ENCODE peak calls at places on chromosomes 2 and 18, in ten cellular contexts. D, H, A, P, C, M, J, I, Y and N are unnamed samples.

GRCh38 chr2:104871566-104872033 is 17.7 kb downstream of the POU3F3 start:
- DNase-seq in I (no peak), Y (no peak), J (no peak), C (no peak), D (no peak), M (no peak), H (no peak), P (no peak), A (no peak), N (no peak)

GRCh38 chr2:15069149-15069548 is 436.6 kb downstream of the LRATD1 start:
- DNase-seq in C (no peak), M (no peak), Y (no peak), J (no peak), A (no peak), P (no peak), D (no peak), H (no peak), I (no peak), N (no peak)

GRCh38 chr2:99816908-99817307 is 325.5 kb downstream of the AFF3 start:
- DNase-seq in M (no peak), C (no peak), H (no peak), P (no peak), D (no peak), A (no peak), Y (no peak), I (no peak), J (no peak), N (no peak)

GRCh38 chr2:239275037-239275685 is 125.7 kb downstream of the HDAC4 start:
- DNase-seq in J (peak), I (no peak), D (peak), P (no peak), M (no peak), C (peak), Y (peak), A (peak), H (peak), N (peak)

GRCh38 chr2:69375494-69376353 is 11.3 kb downstream of the GFPT1 start:
- DNase-seq in P (no peak), I (peak), A (no peak), C (no peak), M (peak), H (peak), D (no peak), Y (no peak), J (peak), N (peak)

GRCh38 chr2:237500681-237501424 is 13.8 kb downstream of the MLPH start:
- DNase-seq in C (no peak), Y (no peak), P (no peak), H (no peak), J (no peak), I (no peak), M (no peak), D (no peak), A (peak), N (no peak)

GRCh38 chr2:234564719-234565118 is 67.8 kb upstream of the ARL4C start:
- DNase-seq in Y (no peak), I (peak), D (no peak), M (no peak), C (no peak), P (no peak), H (no peak), J (no peak), A (peak), N (no peak)

GRCh38 chr2:222796413-222797103 is 64.3 kb upstream of the ACSL3 start:
- DNase-seq in I (no peak), D (no peak), A (no peak), Y (no peak), J (no peak), P (no peak), C (no peak), H (no peak), M (no peak), N (peak)

GRCh38 chr18:79528846-79529245 is 133.1 kb downstream of the NFATC1 start:
- DNase-seq in D (peak), P (no peak), H (peak), M (peak), A (no peak), Y (peak), C (peak), J (peak), I (peak), N (peak)

GRCh38 chr2:209321076-209321475 is 102.8 kb upstream of the MAP2 start:
- DNase-seq in D (no peak), J (no peak), A (no peak), P (no peak), M (no peak), C (no peak), Y (no peak), I (no peak), H (no peak), N (no peak)

GRCh38 chr2:157428500-157429175 is 15.3 kb downstream of the CYTIP start:
- DNase-seq in C (no peak), D (no peak), J (no peak), P (no peak), M (no peak), A (no peak), H (no peak), Y (no peak), I (no peak), N (no peak)

GRCh38 chr2:45790157-45790723 is 138.8 kb downstream of the PRKCE start:
- DNase-seq in H (no peak), Y (no peak), A (no peak), P (no peak), M (peak), I (no peak), J (no peak), C (no peak), D (no peak), N (no peak)

GRCh38 chr2:201118121-201118956 is 2.4 kb downstream of the CFLAR start:
- DNase-seq in C (peak), Y (peak), H (peak), A (peak), M (peak), P (peak), I (peak), D (peak), J (peak), N (peak)

GRCh38 chr18:61988100-61988499 is 95.3 kb upstream of the RNF152 start:
- DNase-seq in H (no peak), P (no peak), Y (no peak), I (no peak), A (no peak), J (no peak), C (no peak), D (no peak), M (no peak), N (no peak)

GRCh38 chr2:184339966-184340365 is 258.4 kb upstream of the ZNF804A start:
- DNase-seq in J (no peak), M (no peak), D (no peak), C (no peak), A (no peak), H (no peak), Y (no peak), I (no peak), P (no peak), N (no peak)

GRCh38 chr18:74040459-74041332 is 106.9 kb downstream of the FBXO15 start:
- DNase-seq in A (no peak), I (peak), H (peak), M (peak), D (peak), P (no peak), Y (peak), C (peak), J (peak), N (peak)

GRCh38 chr2:102239344-102239743 is 52.5 kb downstream of the IL1RL2 start:
- DNase-seq in P (no peak), C (no peak), A (no peak), Y (no peak), D (no peak), M (no peak), J (no peak), I (no peak), H (no peak), N (no peak)

GRCh38 chr2:241123816-241124536 is 21.9 kb upstream of the MTERF4 start:
- DNase-seq in C (peak), Y (peak), M (no peak), H (peak), A (no peak), I (no peak), J (no peak), D (no peak), P (no peak), N (peak)

GRCh38 chr2:121151311-121152109 is 133.5 kb downstream of the TFCP2L1 start:
- DNase-seq in C (no peak), A (no peak), M (no peak), D (no peak), Y (no peak), H (no peak), J (no peak), I (no peak), P (no peak), N (peak)

GRCh38 chr18:10230072-10230471 is 224.4 kb upstream of the APCDD1 start:
- DNase-seq in P (no peak), D (no peak), A (peak), I (no peak), Y (no peak), H (no peak), C (no peak), J (peak), M (no peak), N (no peak)

GRCh38 chr2:216424305-216424704 is 12.0 kb downstream of the SMARCAL1 start:
- DNase-seq in M (no peak), C (no peak), I (no peak), P (no peak), A (no peak), J (no peak), D (no peak), H (no peak), Y (no peak), N (no peak)

GRCh38 chr2:66869076-66869475 is 434.2 kb downstream of the MEIS1 start:
- DNase-seq in H (no peak), C (no peak), P (no peak), I (no peak), Y (no peak), D (no peak), A (no peak), J (no peak), M (no peak), N (no peak)

GRCh38 chr18:12751891-12752290 is 49.0 kb downstream of the PSMG2 start:
- DNase-seq in A (no peak), D (no peak), I (no peak), C (no peak), J (no peak), H (no peak), P (no peak), M (no peak), Y (no peak), N (no peak)

GRCh38 chr18:76134631-76135030 is 360.4 kb downstream of the ZNF516 start:
- DNase-seq in D (no peak), M (no peak), J (no peak), P (no peak), C (no peak), A (no peak), I (no peak), Y (no peak), H (peak), N (no peak)

GRCh38 chr2:26982102-26982742 is 11.8 kb downstream of the MAPRE3 start:
- DNase-seq in C (no peak), D (no peak), I (peak), H (peak), Y (no peak), M (peak), A (no peak), J (peak), P (no peak), N (peak)

GRCh38 chr2:181158453-181158852 is 178.0 kb downstream of the UBE2E3 start:
- DNase-seq in I (no peak), P (no peak), Y (no peak), A (no peak), D (no peak), M (no peak), J (no peak), H (no peak), C (no peak), N (no peak)